ENCODE peak calls at places on chromosomes 1 and 21, in ten cellular contexts. W, N, I, G, L, Y, B, T, H and R are unnamed samples.

GRCh38 chr1:231682761-231683160 is 56.2 kb downstream of the DISC1 start:
- DNase-seq in W (no peak), N (no peak), I (no peak), G (no peak), L (no peak), Y (no peak), B (no peak), T (no peak), H (no peak), R (no peak)

GRCh38 chr1:28560886-28561285 is 8.0 kb downstream of the TRNAU1AP start:
- DNase-seq in W (no peak), N (no peak), I (no peak), G (no peak), L (no peak), Y (no peak), B (no peak), T (no peak), H (no peak), R (no peak)

GRCh38 chr1:164863056-164863455 is 304.1 kb downstream of the PBX1 start:
- DNase-seq in W (no peak), N (peak), I (no peak), G (no peak), L (no peak), Y (no peak), B (no peak), T (no peak), H (no peak), R (no peak)

GRCh38 chr1:52574594-52574993 is 21.7 kb upstream of the TUT4 start:
- DNase-seq in W (peak), N (no peak), I (no peak), G (peak), L (peak), Y (peak), B (peak), T (no peak), H (no peak), R (no peak)

GRCh38 chr1:37243368-37244082 is 209.2 kb upstream of the GRIK3 start:
- DNase-seq in W (no peak), N (no peak), I (no peak), G (no peak), L (no peak), Y (no peak), B (no peak), T (no peak), H (no peak), R (no peak)

GRCh38 chr1:11281518-11282331 is 8.7 kb downstream of the UBIAD1 start:
- DNase-seq in W (peak), N (no peak), I (no peak), G (no peak), L (peak), Y (no peak), B (peak), T (no peak), H (no peak), R (no peak)

GRCh38 chr1:156385534-156386031 is 16.6 kb downstream of the RHBG start:
- DNase-seq in W (peak), N (peak), I (no peak), G (peak), L (peak), Y (peak), B (peak), T (no peak), H (peak), R (peak)

GRCh38 chr1:198902616-198903140 is 263.8 kb downstream of the PTPRC start:
- DNase-seq in W (no peak), N (no peak), I (no peak), G (peak), L (no peak), Y (no peak), B (no peak), T (no peak), H (no peak), R (peak)

GRCh38 chr1:117290855-117291254 is 76.4 kb upstream of the MAN1A2 start:
- DNase-seq in W (no peak), N (no peak), I (no peak), G (peak), L (no peak), Y (no peak), B (peak), T (no peak), H (no peak), R (no peak)

GRCh38 chr1:34926156-34926555 is 3.3 kb downstream of the DLGAP3 start:
- DNase-seq in W (no peak), N (no peak), I (no peak), G (no peak), L (no peak), Y (no peak), B (no peak), T (no peak), H (no peak), R (no peak)

GRCh38 chr21:32565856-32566465 is 19.4 kb downstream of the TCP10L start:
- DNase-seq in W (no peak), N (no peak), I (no peak), G (no peak), L (no peak), Y (no peak), B (peak), T (no peak), H (no peak), R (no peak)

GRCh38 chr1:186541003-186541402 is 80.1 kb upstream of the PDC start:
- DNase-seq in W (no peak), N (peak), I (no peak), G (no peak), L (no peak), Y (no peak), B (no peak), T (peak), H (no peak), R (no peak)

GRCh38 chr1:27626031-27626935 is 8.7 kb downstream of the FGR start:
- DNase-seq in W (no peak), N (no peak), I (no peak), G (no peak), L (no peak), Y (no peak), B (no peak), T (peak), H (no peak), R (no peak)

GRCh38 chr1:9128161-9128519 is 762 bp downstream of the GPR157 start:
- DNase-seq in W (no peak), N (no peak), I (peak), G (peak), L (no peak), Y (no peak), B (no peak), T (peak), H (no peak), R (no peak)

GRCh38 chr1:16124377-16125087 is 31.3 kb downstream of the EPHA2 start:
- DNase-seq in W (no peak), N (peak), I (no peak), G (no peak), L (no peak), Y (no peak), B (no peak), T (peak), H (no peak), R (no peak)

GRCh38 chr1:171858701-171859100 is 17.4 kb downstream of the DNM3 start:
- DNase-seq in W (no peak), N (no peak), I (no peak), G (no peak), L (no peak), Y (no peak), B (no peak), T (no peak), H (no peak), R (no peak)

GRCh38 chr1:182185822-182186756 is 124.6 kb upstream of the ZNF648 start:
- DNase-seq in W (peak), N (no peak), I (no peak), G (peak), L (no peak), Y (peak), B (peak), T (no peak), H (no peak), R (no peak)

GRCh38 chr1:210850556-210850955 is 283.4 kb downstream of the KCNH1 start:
- DNase-seq in W (no peak), N (no peak), I (no peak), G (no peak), L (no peak), Y (no peak), B (no peak), T (no peak), H (no peak), R (no peak)

GRCh38 chr1:53237638-53238037 is 680 bp downstream of the MAGOH start:
- DNase-seq in W (no peak), N (no peak), I (no peak), G (peak), L (no peak), Y (no peak), B (no peak), T (no peak), H (no peak), R (no peak)

GRCh38 chr1:109790735-109791494 is 27.2 kb upstream of the EPS8L3 start:
- DNase-seq in W (no peak), N (peak), I (peak), G (no peak), L (no peak), Y (peak), B (peak), T (no peak), H (peak), R (no peak)

GRCh38 chr1:2633401-2633935 is 652 bp upstream of the MMEL1 start:
- DNase-seq in W (no peak), N (no peak), I (no peak), G (no peak), L (no peak), Y (no peak), B (no peak), T (peak), H (no peak), R (no peak)

GRCh38 chr1:180524160-180524914 is 22.0 kb upstream of the ACBD6 start:
- DNase-seq in W (no peak), N (no peak), I (no peak), G (no peak), L (no peak), Y (no peak), B (no peak), T (no peak), H (no peak), R (no peak)

GRCh38 chr1:214864896-214865688 is 217.4 kb upstream of the KCNK2 start:
- DNase-seq in W (peak), N (no peak), I (no peak), G (peak), L (peak), Y (no peak), B (peak), T (no peak), H (no peak), R (no peak)

GRCh38 chr1:112506731-112507130 is 2.0 kb upstream of the WNT2B start:
- DNase-seq in W (no peak), N (no peak), I (no peak), G (no peak), L (no peak), Y (no peak), B (no peak), T (no peak), H (no peak), R (no peak)

GRCh38 chr1:204295666-204296065 is 64.1 kb downstream of the PLEKHA6 start:
- DNase-seq in W (no peak), N (no peak), I (peak), G (no peak), L (no peak), Y (no peak), B (peak), T (no peak), H (no peak), R (no peak)

GRCh38 chr1:153538315-153538821 is 2.4 kb downstream of the S100A5 start:
- DNase-seq in W (no peak), N (peak), I (peak), G (no peak), L (no peak), Y (no peak), B (peak), T (no peak), H (no peak), R (no peak)

GRCh38 chr1:42340898-42341297 is 5.9 kb upstream of the FOXJ3 start:
- DNase-seq in W (no peak), N (peak), I (no peak), G (no peak), L (no peak), Y (no peak), B (no peak), T (no peak), H (no peak), R (no peak)

GRCh38 chr1:203289281-203289981 is 15.9 kb upstream of the BTG2 start:
- DNase-seq in W (no peak), N (peak), I (no peak), G (no peak), L (no peak), Y (no peak), B (no peak), T (no peak), H (peak), R (no peak)

GRCh38 chr1:154745286-154745731 is 124.8 kb downstream of the KCNN3 start:
- DNase-seq in W (no peak), N (peak), I (peak), G (no peak), L (no peak), Y (no peak), B (no peak), T (no peak), H (peak), R (no peak)

GRCh38 chr1:151419819-151420218 is 20.4 kb downstream of the PSMB4 start:
- DNase-seq in W (no peak), N (no peak), I (no peak), G (no peak), L (no peak), Y (no peak), B (no peak), T (no peak), H (no peak), R (no peak)

GRCh38 chr21:44414291-44415072 is 40.8 kb upstream of the LRRC3 start:
- DNase-seq in W (no peak), N (peak), I (peak), G (no peak), L (no peak), Y (no peak), B (no peak), T (no peak), H (no peak), R (no peak)
- TF ChIP-seq CTCF in W (no peak), N (no peak), I (no peak), G (no peak), L (no peak), Y (no peak), B (no peak), T (no peak), H (no peak), R (no peak)

GRCh38 chr1:7474786-7475502 is 296.2 kb upstream of the VAMP3 start:
- DNase-seq in W (no peak), N (peak), I (no peak), G (no peak), L (no peak), Y (no peak), B (no peak), T (peak), H (no peak), R (no peak)
- TF ChIP-seq CTCF in W (peak), N (peak), I (no peak), G (no peak), L (peak), Y (no peak), B (no peak), T (no peak), H (no peak), R (no peak)

DNA sequence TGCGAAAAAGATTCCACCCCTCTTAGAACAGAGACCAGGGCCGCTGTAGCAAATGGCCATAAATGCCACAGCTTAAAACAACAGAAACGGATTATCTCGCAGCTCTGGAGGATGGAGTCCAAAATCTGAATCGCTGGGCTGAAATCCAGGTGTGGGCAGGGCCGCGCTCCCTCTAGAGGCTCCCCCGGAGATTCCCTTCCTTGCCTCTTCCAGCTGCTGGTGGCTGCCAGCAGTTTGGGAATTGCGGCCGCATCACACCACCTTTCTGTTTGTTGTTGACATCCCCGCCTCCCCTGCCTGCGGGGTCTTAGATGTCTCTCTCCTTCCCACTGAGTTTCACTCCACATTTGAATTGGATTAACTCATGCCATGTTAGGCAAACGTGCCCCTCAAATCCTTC is 15.6 kb downstream of the PDE9A start:
- DNase-seq in W (no peak), N (peak), I (no peak), G (no peak), L (no peak), Y (no peak), B (peak), T (peak), H (no peak), R (no peak)
- TF ChIP-seq CTCF in W (peak), N (peak), I (no peak), G (no peak), L (no peak), Y (no peak), B (peak), T (no peak), H (no peak), R (no peak)

GRCh38 chr1:244329591-244330317 is 122.0 kb downstream of the ADSS2 start:
- DNase-seq in W (no peak), N (no peak), I (no peak), G (no peak), L (no peak), Y (no peak), B (no peak), T (no peak), H (no peak), R (no peak)
- TF ChIP-seq CTCF in W (no peak), N (no peak), I (no peak), G (no peak), L (no peak), Y (no peak), B (no peak), T (no peak), H (no peak), R (no peak)

DNA sequence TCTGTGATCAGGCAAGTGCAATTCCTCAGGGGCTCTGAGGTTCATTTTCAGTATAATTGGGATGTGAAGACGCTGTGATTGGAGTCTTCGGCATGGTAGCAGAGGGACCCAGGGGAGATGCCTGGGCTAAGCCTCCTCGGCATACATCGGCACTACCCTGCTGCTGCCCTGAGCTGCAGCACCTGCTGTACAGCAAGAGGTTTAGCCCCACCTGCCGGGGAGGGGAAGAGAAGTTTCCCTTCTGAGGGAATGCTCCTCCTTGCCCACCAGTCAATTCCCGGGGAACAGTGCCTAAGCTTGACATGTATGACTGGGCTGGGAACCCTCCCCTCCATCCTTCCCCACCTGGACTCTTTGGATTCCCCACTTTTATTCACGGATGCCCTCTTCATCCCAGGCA is 24.9 kb downstream of the CNIH3 start:
- DNase-seq in W (no peak), N (peak), I (no peak), G (peak), L (no peak), Y (peak), B (no peak), T (no peak), H (no peak), R (no peak)
- TF ChIP-seq CTCF in W (peak), N (peak), I (no peak), G (no peak), L (no peak), Y (peak), B (no peak), T (no peak), H (no peak), R (no peak)

DNA sequence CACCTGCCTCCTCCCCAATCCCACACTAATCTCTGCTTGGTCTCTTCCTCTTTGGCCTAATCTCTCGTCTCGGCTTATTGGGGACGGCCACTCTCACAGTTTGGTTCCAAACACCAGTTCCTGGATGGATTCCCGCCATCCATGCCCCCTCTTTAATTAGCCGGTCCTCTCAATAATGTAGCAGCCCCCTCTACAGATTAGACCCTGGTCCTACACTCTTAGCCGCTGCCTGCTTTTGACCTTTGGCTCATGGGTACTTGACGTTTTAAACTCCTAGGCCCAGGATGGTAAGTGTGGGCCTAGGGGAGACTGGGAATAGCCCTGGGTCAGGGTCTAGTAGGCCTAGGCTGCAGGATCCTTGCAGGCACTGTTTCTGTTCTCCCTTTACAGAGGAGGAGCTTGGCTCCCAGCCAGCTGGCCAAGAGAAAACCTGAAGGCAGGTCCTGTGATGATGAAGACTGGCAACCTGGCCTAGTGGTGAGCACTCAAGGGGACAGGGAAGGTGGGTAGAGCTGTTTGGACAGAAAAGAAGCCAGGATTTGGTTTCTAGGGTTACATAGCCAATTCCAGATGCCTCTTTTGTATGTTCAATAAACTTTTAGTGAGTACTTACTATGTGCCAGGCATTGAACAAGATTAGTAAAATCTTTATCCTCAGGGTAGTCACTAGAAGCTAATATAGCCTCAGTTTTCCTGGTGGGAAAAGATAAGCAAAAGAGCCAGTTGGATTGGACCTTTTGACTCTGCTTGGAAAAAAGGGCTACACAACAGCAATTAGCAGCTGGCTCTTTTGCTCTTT is 758 bp downstream of the RAD54L start:
- DNase-seq in W (no peak), N (peak), I (no peak), G (peak), L (no peak), Y (peak), B (peak), T (peak), H (no peak), R (peak)
- TF ChIP-seq CTCF in W (peak), N (peak), I (no peak), G (peak), L (no peak), Y (peak), B (peak), T (no peak), H (no peak), R (peak)

DNA sequence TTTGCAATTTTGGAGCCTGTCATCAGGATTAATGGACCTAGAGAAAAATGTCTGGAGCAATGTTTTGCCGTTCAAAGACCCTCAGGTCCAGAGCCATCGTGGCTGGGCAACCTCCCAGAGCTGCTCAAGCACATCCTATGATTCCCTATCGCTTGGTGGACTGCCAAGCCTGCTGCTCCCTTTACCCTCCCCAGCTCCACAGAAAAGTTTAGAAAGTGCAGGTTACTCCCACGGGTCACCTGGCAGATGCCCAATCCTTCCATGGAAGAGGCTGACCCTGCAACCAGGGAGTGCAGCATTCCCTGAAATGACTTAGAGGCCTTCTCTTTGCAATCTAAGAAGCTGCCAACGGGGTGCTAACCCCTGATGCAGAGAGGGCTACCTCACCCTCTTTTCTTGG is 112.6 kb upstream of the NGF start:
- DNase-seq in W (no peak), N (no peak), I (no peak), G (no peak), L (no peak), Y (no peak), B (no peak), T (no peak), H (no peak), R (no peak)
- TF ChIP-seq CTCF in W (no peak), N (no peak), I (no peak), G (no peak), L (no peak), Y (no peak), B (no peak), T (no peak), H (no peak), R (no peak)

DNA sequence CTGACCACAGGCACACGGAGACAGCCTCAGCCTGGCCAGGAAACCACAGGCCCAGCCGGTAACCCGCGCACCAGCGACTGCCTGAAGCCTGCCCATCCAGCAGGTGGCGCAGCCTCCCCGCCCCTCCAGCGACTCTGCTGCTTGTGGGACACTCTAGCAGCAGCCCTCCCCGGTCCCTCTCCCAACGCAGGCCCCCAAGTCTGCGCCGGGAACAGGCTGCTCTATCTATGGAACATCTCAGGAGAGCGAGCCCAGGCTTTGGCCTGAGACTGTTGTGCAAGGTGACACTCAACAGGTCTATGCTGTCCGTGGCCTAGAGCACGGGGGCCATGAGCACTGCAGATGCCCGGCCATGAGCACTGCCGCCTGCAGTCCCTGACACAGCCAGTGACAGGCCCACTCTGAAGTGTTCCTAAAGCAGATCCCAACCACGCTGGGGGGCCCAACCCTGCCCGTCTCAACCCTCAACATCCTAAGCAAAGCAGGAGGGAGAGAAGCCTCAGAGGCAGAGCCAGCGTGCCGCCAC is 28.4 kb downstream of the WDR4 start:
- DNase-seq in W (peak), N (peak), I (no peak), G (no peak), L (no peak), Y (no peak), B (peak), T (peak), H (no peak), R (no peak)
- TF ChIP-seq CTCF in W (peak), N (peak), I (no peak), G (peak), L (peak), Y (peak), B (peak), T (no peak), H (no peak), R (peak)